ENCODE peak calls at places on chromosomes 1 and 21, in nine cellular contexts. F is fibroblast of lung; I is stomach; Z is left lung; L is AG09309; U is KG1; O is hippocampal formation; D is H7; K is stimulated activated CD8-positive, alpha-beta memory T cell treated with anti-CD3 and anti-CD28 coated beads, Interleukin-7, amount 100 ng/mL, for 1 hour. E is an unnamed sample.

GRCh38 chr1:54604572-54605370 is 18.6 kb downstream of the FAM151A start:
- DNase-seq in I (no peak), K (no peak), D (no peak), U (peak; percentile 27), Z (peak; percentile 49), F (no peak), L (no peak), O (no peak), E (no peak)

GRCh38 chr1:236141447-236142357 is 637 bp upstream of the GPR137B start:
- DNase-seq in F (peak; percentile 67), D (peak; percentile 96), I (peak; percentile 51), U (no peak), L (peak; percentile 40), K (no peak), O (peak; percentile 6), Z (no peak), E (peak; percentile 78)

GRCh38 chr1:8016244-8017241 is 9.6 kb downstream of the ERRFI1 start:
- DNase-seq in D (no peak), K (no peak), O (no peak), L (no peak), Z (no peak), U (no peak), F (peak; percentile 33), I (no peak), E (no peak)

GRCh38 chr1:50335036-50335435 is 88.2 kb downstream of the DMRTA2 start:
- DNase-seq in K (no peak), Z (no peak), L (no peak), F (no peak), O (no peak), D (no peak), I (no peak), U (no peak), E (no peak)

GRCh38 chr1:150005606-150006005 is 4.9 kb downstream of the OTUD7B start:
- DNase-seq in F (no peak), I (no peak), K (no peak), L (no peak), O (no peak), D (no peak), Z (no peak), U (no peak), E (no peak)

GRCh38 chr1:200867018-200867811 is 5.6 kb upstream of the GPR25 start:
- DNase-seq in O (no peak), K (no peak), Z (no peak), D (no peak), F (peak; percentile 45), I (no peak), L (no peak), U (no peak), E (no peak)

GRCh38 chr1:219492676-219493075 is 120.2 kb downstream of the ZC3H11B start:
- DNase-seq in L (no peak), F (no peak), K (no peak), U (no peak), I (no peak), Z (no peak), D (no peak), O (no peak), E (no peak)

GRCh38 chr1:184297244-184297750 is 89.5 kb upstream of the C1orf21 start:
- DNase-seq in K (no peak), U (no peak), L (no peak), O (no peak), Z (no peak), D (no peak), I (no peak), F (no peak), E (no peak)

GRCh38 chr1:25590096-25590824 is 26.3 kb upstream of the MAN1C1 start:
- DNase-seq in Z (no peak), L (no peak), U (no peak), I (peak; percentile 61), O (no peak), F (no peak), K (no peak), D (no peak), E (no peak)

GRCh38 chr21:15152591-15152990 is 87.8 kb upstream of the NRIP1 start:
- DNase-seq in Z (no peak), K (no peak), D (no peak), U (no peak), L (no peak), I (no peak), O (no peak), F (no peak), E (no peak)

GRCh38 chr21:16186742-16187141 is 457.0 kb downstream of the USP25 start:
- DNase-seq in F (no peak), I (no peak), Z (no peak), K (no peak), O (no peak), L (no peak), D (no peak), U (no peak), E (no peak)

E was measured in endodermal cell.